ENCODE peak calls at places on chromosomes 13 and 19, in eight cellular contexts. X is breast epithelium, N is ascending aorta, K is astrocyte, C is nephron progenitor cell, M is sigmoid colon, Y is neural crest cell, O is GM12864. D is an unnamed sample.

GRCh38 chr19:18895828-18896341 is at the start of gene CERS1:
- DNase-seq in O (no peak), C (peak; percentile 80), K (no peak), N (no peak), Y (peak; percentile 36), M (no peak), X (no peak), D (peak; percentile 88)

GRCh38 chr19:18488403-18488723 is 33.5 kb downstream of the ELL start:
- DNase-seq in Y (no peak), X (no peak), K (no peak), C (no peak), O (no peak), N (no peak), M (no peak), D (no peak)

GRCh38 chr13:37701306-37701705 is 102.7 kb upstream of the POSTN start:
- DNase-seq in M (no peak), K (peak; percentile 26), C (no peak), O (no peak), X (no peak), N (no peak), Y (no peak), D (no peak)

GRCh38 chr19:33556261-33556660 is 34.7 kb upstream of the PEPD start:
- DNase-seq in K (no peak), O (no peak), X (no peak), N (no peak), C (no peak), Y (no peak), M (peak; percentile 45), D (no peak)

GRCh38 chr13:46295531-46296464 is 84.1 kb downstream of the LRRC63 start:
- DNase-seq in N (peak; percentile 81), X (peak; percentile 46), C (no peak), O (peak; percentile 47), M (no peak), K (peak; percentile 96), Y (no peak), D (no peak)

GRCh38 chr13:27076411-27076810 is 95.2 kb downstream of the USP12 start:
- DNase-seq in N (no peak), Y (no peak), C (no peak), O (no peak), K (peak; percentile 51), X (no peak), M (no peak), D (no peak)

GRCh38 chr13:73387318-73387717 is 328.5 kb downstream of the KLF5 start:
- DNase-seq in N (no peak), M (no peak), C (no peak), K (no peak), X (no peak), O (no peak), Y (no peak), D (no peak)

GRCh38 chr13:39835253-39835652 is 179.8 kb downstream of the COG6 start:
- DNase-seq in C (peak; percentile 12), O (no peak), M (no peak), N (no peak), Y (no peak), K (no peak), X (no peak), D (no peak)

GRCh38 chr19:49689133-49690072 is at the start of gene ADM5:
- DNase-seq in C (peak; percentile 61), M (no peak), Y (no peak), O (no peak), K (no peak), N (no peak), X (peak; percentile 50), D (peak; percentile 83)

GRCh38 chr19:46303345-46303701 is 6.5 kb downstream of the HIF3A start:
- DNase-seq in M (no peak), N (no peak), K (no peak), O (no peak), Y (no peak), C (no peak), X (no peak), D (no peak)

GRCh38 chr13:86324191-86324590 is 525.0 kb upstream of the SLITRK6 start:
- DNase-seq in C (no peak), X (no peak), K (no peak), O (no peak), Y (no peak), M (no peak), N (no peak), D (no peak)

GRCh38 chr13:21894703-21895699 is 224.1 kb downstream of the FGF9 start:
- DNase-seq in Y (no peak), N (peak; percentile 28), X (no peak), K (no peak), C (no peak), M (no peak), O (no peak), D (no peak)

GRCh38 chr19:18330865-18331264 is 8.0 kb upstream of the LSM4 start:
- DNase-seq in O (no peak), X (no peak), C (no peak), N (no peak), M (no peak), K (no peak), Y (no peak), D (no peak)

GRCh38 chr19:27794444-27795042 is 1418.4 kb downstream of the UQCRFS1 start:
- DNase-seq in O (no peak), N (no peak), C (peak; percentile 38), Y (no peak), K (peak; percentile 16), M (no peak), X (no peak), D (no peak)

GRCh38 chr13:59584902-59585670 is 578.6 kb downstream of the DIAPH3 start:
- DNase-seq in M (no peak), C (no peak), O (no peak), K (no peak), Y (no peak), N (no peak), X (no peak), D (no peak)

DNA sequence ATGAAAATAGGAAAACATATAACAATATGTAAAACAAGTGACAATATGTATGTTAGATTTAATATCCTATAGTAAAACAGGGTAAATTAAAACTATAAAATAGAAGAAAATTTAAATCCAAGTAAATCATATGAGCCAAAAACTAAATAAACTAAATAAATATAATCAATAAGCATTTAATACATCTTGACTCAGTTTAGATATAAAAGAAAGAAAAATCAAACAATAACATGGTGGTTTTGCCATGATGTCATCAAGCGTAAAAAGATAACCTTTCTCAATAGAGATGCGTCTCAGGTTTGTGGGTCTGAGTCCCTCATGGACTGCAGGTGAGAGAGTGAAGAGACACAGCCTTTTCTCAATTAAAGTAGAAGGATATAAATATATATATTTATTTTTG is 26.6 kb upstream of the ZNF331 start:
- DNase-seq in Y (no peak), C (no peak), M (no peak), N (no peak), X (no peak), O (no peak), K (no peak), D (no peak)
- TF ChIP-seq CTCF in Y (no peak), C (no peak), M (no peak), N (no peak), X (no peak), O (no peak), K (no peak), D (no peak)

GRCh38 chr13:20118268-20119140 is 42.3 kb downstream of the GJA3 start:
- DNase-seq in X (no peak), O (no peak), N (peak; percentile 74), Y (peak; percentile 23), M (peak; percentile 87), K (peak; percentile 36), C (peak; percentile 52), D (no peak)
- TF ChIP-seq CTCF in X (no peak), O (no peak), N (no peak), Y (peak; percentile 58), M (no peak), K (no peak), C (peak; percentile 63), D (no peak)

GRCh38 chr19:30718728-30719127 is 346.5 kb downstream of the ZNF536 start:
- DNase-seq in O (no peak), M (no peak), C (peak; percentile 19), N (no peak), Y (no peak), K (no peak), X (no peak), D (no peak)

GRCh38 chr19:30719991-30720329 is 347.8 kb downstream of the ZNF536 start:
- DNase-seq in K (no peak), M (no peak), X (no peak), Y (no peak), N (no peak), C (no peak), O (no peak), D (no peak)

GRCh38 chr19:30717381-30717780 is 345.2 kb downstream of the ZNF536 start:
- DNase-seq in M (no peak), O (no peak), N (no peak), C (no peak), X (no peak), Y (no peak), K (no peak), D (no peak)

GRCh38 chr19:30718014-30718413 is 345.8 kb downstream of the ZNF536 start:
- DNase-seq in K (no peak), M (no peak), X (no peak), Y (no peak), N (no peak), O (no peak), C (no peak), D (no peak)

GRCh38 chr19:30719189-30719990 is 347.2 kb downstream of the ZNF536 start:
- DNase-seq in N (no peak), Y (peak; percentile 22), K (peak; percentile 8), O (no peak), C (peak; percentile 59), X (no peak), M (peak; percentile 85), D (peak; percentile 64)
- TF ChIP-seq CTCF in N (no peak), Y (no peak), K (no peak), O (no peak), C (no peak), X (no peak), M (no peak), D (peak; percentile 33)

GRCh38 chr13:43195551-43195950 is 172.2 kb downstream of the DNAJC15 start:
- DNase-seq in O (no peak), C (no peak), N (no peak), Y (no peak), M (no peak), X (no peak), K (no peak), D (no peak)
- TF ChIP-seq CTCF in O (peak; percentile 43), C (no peak), N (no peak), Y (no peak), M (no peak), X (no peak), K (no peak), D (no peak)